ENCODE peak calls at places on chromosomes 12 and 14, in four cellular contexts. J is K562, D is Panc1, I is HCT116. A is an unnamed sample.

GRCh38 chr12:14367097-14367661 is 1.7 kb downstream of the ATF7IP start:
- DNase-seq in J (no peak), D (no peak), I (no peak), A (peak)

GRCh38 chr14:20624495-20625070 is 16.9 kb downstream of the OR6S1 start:
- DNase-seq in J (peak), D (no peak), I (no peak), A (no peak)

GRCh38 chr14:104262515-104263514 is 124.4 kb downstream of the KIF26A start:
- DNase-seq in J (no peak), D (no peak), I (no peak), A (no peak)

GRCh38 chr12:66055837-66056319 is 74.7 kb downstream of the LLPH start:
- DNase-seq in J (no peak), D (no peak), I (no peak), A (peak)

GRCh38 chr14:29217813-29218450 is 451.3 kb downstream of the FOXG1 start:
- DNase-seq in J (no peak), D (no peak), I (no peak), A (peak)

GRCh38 chr12:121413917-121414316 is 14.0 kb downstream of the RNF34 start:
- DNase-seq in J (no peak), D (no peak), I (no peak), A (no peak)

GRCh38 chr12:120353136-120353535 is 15.8 kb downstream of the MSI1 start:
- DNase-seq in J (no peak), D (no peak), I (no peak), A (no peak)

GRCh38 chr14:79802096-79802495 is 409.2 kb downstream of the DIO2 start:
- DNase-seq in J (no peak), D (no peak), I (no peak), A (no peak)

GRCh38 chr12:122076743-122077495 is 1.6 kb upstream of the MLXIP start:
- DNase-seq in J (no peak), D (no peak), I (no peak), A (peak)

GRCh38 chr12:74899031-74899829 is 310.4 kb downstream of the KCNC2 start:
- DNase-seq in J (no peak), D (no peak), I (no peak), A (no peak)

GRCh38 chr12:109840349-109841073 is 7.3 kb upstream of the TRPV4 start:
- DNase-seq in J (no peak), D (no peak), I (peak), A (peak)

GRCh38 chr12:105013892-105014291 is 27.8 kb downstream of the NOPCHAP1 start:
- DNase-seq in J (no peak), D (no peak), I (no peak), A (no peak)

GRCh38 chr12:65308001-65308400 is 29.5 kb downstream of the MSRB3 start:
- DNase-seq in J (no peak), D (no peak), I (no peak), A (no peak)

GRCh38 chr14:45359766-45360165 is 106.8 kb upstream of the MIS18BP1 start:
- DNase-seq in J (no peak), D (no peak), I (no peak), A (no peak)

GRCh38 chr12:113456761-113457160 is 14.9 kb downstream of the LHX5 start:
- DNase-seq in J (no peak), D (no peak), I (no peak), A (no peak)

GRCh38 chr12:113453330-113453729 is 18.3 kb downstream of the LHX5 start:
- DNase-seq in J (no peak), D (no peak), I (no peak), A (no peak)

GRCh38 chr12:113457710-113458109 is 14.0 kb downstream of the LHX5 start:
- DNase-seq in J (no peak), D (no peak), I (no peak), A (no peak)

GRCh38 chr12:113452458-113452857 is 19.2 kb downstream of the LHX5 start:
- DNase-seq in J (no peak), D (no peak), I (no peak), A (no peak)

DNA sequence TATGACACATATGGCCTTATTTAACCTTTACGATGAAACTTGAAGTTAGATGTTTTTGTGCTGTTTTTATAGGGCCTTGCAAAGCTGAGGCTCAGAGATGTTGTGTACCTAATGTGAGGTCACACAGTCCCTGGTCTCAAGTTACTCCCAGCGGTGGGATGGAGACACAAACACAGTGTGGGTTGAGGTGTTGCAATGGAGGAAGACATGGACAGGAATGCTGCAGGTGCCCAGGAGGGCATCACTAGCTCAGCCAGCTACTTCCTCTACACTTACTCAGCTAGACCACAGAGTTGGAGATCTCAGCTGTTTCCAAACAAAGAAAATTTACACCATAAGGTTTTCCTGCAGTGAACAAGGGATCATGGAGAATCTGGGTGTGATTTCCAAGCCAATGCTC is 15.5 kb downstream of the LHX5 start:
- DNase-seq in J (no peak), D (no peak), I (no peak), A (no peak)
- TF ChIP-seq TCF7L2 in J (no peak), D (no peak), I (no peak), A (no peak)

GRCh38 chr14:76007852-76008251 is 22.3 kb downstream of the IFT43 start:
- DNase-seq in J (no peak), D (no peak), I (no peak), A (no peak)
- TF ChIP-seq TCF7L2 in J (no peak), D (no peak), I (no peak), A (no peak)

DNA sequence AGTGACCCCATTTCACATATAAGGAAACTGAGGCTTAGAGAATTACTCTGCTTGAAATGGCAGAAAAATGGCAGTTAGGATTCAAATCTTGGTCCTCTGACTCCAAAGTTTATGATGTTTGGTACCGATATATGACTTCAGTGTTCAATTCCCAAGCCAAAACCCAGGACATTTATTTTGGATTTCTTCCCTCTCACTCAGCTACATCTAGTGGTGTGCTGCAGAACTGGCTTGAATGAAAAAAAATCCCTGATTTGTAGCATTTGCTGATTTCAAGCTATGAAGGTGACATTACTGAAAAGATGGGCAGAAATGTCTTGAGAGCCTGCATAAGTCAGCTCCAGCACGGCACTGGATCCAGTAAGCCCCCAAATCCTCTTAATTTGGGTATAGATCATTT is 106.4 kb downstream of the EFCAB11 start:
- DNase-seq in J (no peak), D (no peak), I (no peak), A (no peak)
- TF ChIP-seq TCF7L2 in J (no peak), D (no peak), I (no peak), A (no peak)

DNA sequence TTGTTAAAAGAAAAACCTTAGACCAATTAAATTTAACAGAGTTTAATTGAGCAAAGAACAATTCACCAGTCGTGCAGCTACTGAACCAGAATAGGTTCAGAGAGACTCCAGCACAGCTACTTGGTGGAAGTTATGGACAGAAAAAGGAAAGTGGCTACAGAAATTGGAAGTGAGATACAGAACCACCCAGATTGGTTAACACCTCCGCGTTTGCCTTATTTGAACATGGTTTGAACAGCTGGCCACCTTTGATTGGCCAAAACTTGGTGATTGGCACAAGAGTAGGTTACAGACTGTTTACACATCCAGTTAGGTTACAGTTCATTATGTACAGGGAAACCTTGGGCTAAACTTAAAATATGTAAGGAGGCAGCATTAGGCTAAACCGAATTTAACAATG is 54.9 kb downstream of the SRGAP1 start:
- DNase-seq in J (no peak), D (no peak), I (no peak), A (no peak)
- TF ChIP-seq TCF7L2 in J (no peak), D (no peak), I (no peak), A (no peak)

GRCh38 chr12:113062502-113063395 is 6.2 kb downstream of the DTX1 start:
- DNase-seq in J (no peak), D (no peak), I (no peak), A (no peak)
- TF ChIP-seq TCF7L2 in J (no peak), D (no peak), I (no peak), A (no peak)

DNA sequence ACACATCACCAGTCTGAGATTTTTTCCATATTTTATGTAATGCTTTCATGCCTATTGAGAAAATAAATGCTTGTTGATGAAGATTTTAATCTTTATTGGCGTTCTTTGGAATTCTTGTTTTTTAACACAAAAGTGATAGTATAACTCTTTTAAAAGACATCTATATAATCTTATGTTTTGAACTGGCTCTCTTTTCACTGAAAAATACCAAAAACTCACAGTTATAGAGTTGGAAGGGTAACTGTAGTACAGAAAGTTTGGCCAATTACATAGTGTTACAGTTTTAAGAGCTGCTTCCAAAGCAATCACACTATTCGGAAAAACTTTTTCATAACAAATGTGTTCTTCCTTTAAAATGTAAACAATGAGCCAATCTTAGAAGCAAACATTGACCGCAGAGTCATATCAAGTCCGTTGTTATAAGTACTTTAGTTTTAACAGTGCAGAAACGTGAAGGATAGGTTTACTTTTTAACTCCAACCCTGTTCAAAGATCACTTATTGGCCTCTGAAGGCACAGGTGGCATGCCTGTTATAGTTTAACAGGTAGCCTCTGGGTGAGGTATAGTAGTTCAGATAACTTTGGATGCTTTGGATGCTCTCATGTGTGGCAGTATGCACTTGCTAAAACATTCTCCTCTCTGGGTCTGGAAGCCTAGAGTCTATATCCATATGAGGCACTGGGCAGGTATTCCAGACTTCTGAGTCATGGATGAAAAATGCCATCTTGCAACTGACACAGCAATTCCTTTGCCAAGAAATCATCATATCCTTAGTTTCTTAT is 12.1 kb upstream of the NTN4 start:
- DNase-seq in J (no peak), D (peak), I (peak), A (peak)
- TF ChIP-seq TCF7L2 in J (no peak), D (no peak), I (no peak), A (no peak)

DNA sequence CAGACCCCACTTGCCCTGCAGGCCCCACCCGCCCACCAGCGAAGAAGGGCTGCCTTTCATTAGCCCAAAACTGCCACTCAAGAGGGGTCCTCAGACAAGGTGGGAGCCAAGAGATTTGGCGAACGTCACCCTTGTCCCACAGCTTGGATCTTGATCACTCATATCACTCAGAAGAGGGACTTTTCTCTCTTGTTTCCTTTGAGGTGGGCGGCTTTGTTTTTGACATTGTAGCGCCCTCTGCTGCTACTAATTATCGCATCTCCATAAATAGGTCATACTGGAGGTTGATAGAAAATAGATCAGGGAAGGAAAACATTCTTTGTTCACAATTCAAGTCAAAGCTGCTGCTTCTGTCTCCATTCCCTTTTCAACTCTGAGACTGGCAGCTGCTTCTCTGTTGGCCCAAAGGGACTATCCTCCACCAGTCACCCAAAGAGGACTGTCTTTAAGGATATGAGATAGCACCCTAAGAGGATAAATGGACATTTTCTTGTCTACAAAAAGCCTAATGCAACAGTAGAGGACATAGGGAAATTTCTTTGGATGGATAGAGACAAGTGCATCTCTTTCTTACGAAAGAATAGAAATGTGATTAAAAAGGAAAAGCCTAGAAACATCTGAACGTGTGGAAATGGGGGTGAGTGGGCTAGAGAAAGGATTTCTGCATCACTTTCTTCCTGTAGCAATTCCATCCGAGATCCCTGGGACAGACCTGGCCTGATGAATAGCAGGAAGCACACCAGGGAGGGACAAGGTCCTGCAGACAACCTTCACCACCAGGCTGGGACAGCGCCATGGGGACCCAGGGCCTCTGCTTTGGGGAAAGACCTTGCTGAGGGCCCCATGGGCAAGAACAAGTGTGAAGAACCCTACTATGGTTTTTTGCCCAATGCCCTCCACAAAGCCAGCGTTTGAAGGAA is 115.8 kb downstream of the DAD1 start:
- DNase-seq in J (peak), D (no peak), I (peak), A (peak)
- TF ChIP-seq TCF7L2 in J (no peak), D (no peak), I (no peak), A (no peak)